ENCODE peak calls at places on chromosomes 5 and 9, in six cellular contexts. One of them, this sample, is unnamed.

GRCh38 chr5:97764700-97765099 is 581.7 kb upstream of the RIOK2 start:
- DNase-seq in stomach: no peak
- DNase-seq in K562: no peak
- DNase-seq in breast epithelium: no peak
- DNase-seq in H1: no peak
- DNase-seq in HCT116: no peak
- DNase-seq in this sample: no peak

GRCh38 chr9:18666987-18667772 is 193.2 kb downstream of the ADAMTSL1 start:
- DNase-seq in breast epithelium: no peak
- DNase-seq in HCT116: no peak
- DNase-seq in H1: no peak
- DNase-seq in stomach: no peak
- DNase-seq in K562: no peak
- DNase-seq in this sample: no peak

GRCh38 chr9:108861997-108862396 is at the start of gene ACTL7A:
- DNase-seq in stomach: no peak
- DNase-seq in H1: no peak
- DNase-seq in HCT116: no peak
- DNase-seq in breast epithelium: no peak
- DNase-seq in K562: no peak
- DNase-seq in this sample: no peak

GRCh38 chr5:94693043-94693822 is 74.8 kb downstream of the SLF1 start:
- DNase-seq in HCT116: peak
- DNase-seq in stomach: no peak
- DNase-seq in H1: no peak
- DNase-seq in breast epithelium: no peak
- DNase-seq in K562: no peak
- DNase-seq in this sample: no peak

GRCh38 chr5:66281309-66281708 is 137.2 kb downstream of the SREK1 start:
- DNase-seq in K562: no peak
- DNase-seq in H1: no peak
- DNase-seq in breast epithelium: no peak
- DNase-seq in stomach: no peak
- DNase-seq in HCT116: no peak
- DNase-seq in this sample: no peak

GRCh38 chr5:38827525-38827924 is 18.3 kb upstream of the OSMR start:
- DNase-seq in stomach: no peak
- DNase-seq in H1: no peak
- DNase-seq in HCT116: no peak
- DNase-seq in breast epithelium: no peak
- DNase-seq in K562: no peak
- DNase-seq in this sample: no peak

GRCh38 chr9:119101048-119101447 is 268.2 kb downstream of the BRINP1 start:
- DNase-seq in HCT116: no peak
- DNase-seq in stomach: no peak
- DNase-seq in H1: no peak
- DNase-seq in breast epithelium: no peak
- DNase-seq in K562: no peak
- DNase-seq in this sample: no peak

GRCh38 chr5:55668356-55668755 is 43.8 kb downstream of the SLC38A9 start:
- DNase-seq in breast epithelium: no peak
- DNase-seq in HCT116: peak
- DNase-seq in K562: no peak
- DNase-seq in H1: no peak
- DNase-seq in stomach: no peak
- DNase-seq in this sample: no peak

GRCh38 chr5:172093965-172094364 is 87.5 kb upstream of the FBXW11 start:
- DNase-seq in H1: no peak
- DNase-seq in K562: no peak
- DNase-seq in breast epithelium: no peak
- DNase-seq in HCT116: no peak
- DNase-seq in stomach: no peak
- DNase-seq in this sample: no peak

GRCh38 chr5:156103116-156103860 is 223.7 kb upstream of the SGCD start:
- DNase-seq in breast epithelium: no peak
- DNase-seq in K562: no peak
- DNase-seq in stomach: no peak
- DNase-seq in H1: no peak
- DNase-seq in HCT116: no peak
- DNase-seq in this sample: no peak

GRCh38 chr5:157137691-157138090 is 5.0 kb downstream of the MED7 start:
- DNase-seq in HCT116: no peak
- DNase-seq in K562: no peak
- DNase-seq in breast epithelium: no peak
- DNase-seq in H1: no peak
- DNase-seq in stomach: no peak
- DNase-seq in this sample: no peak

GRCh38 chr9:2494571-2494970 is 127.0 kb upstream of the VLDLR start:
- DNase-seq in stomach: no peak
- DNase-seq in H1: no peak
- DNase-seq in breast epithelium: no peak
- DNase-seq in K562: no peak
- DNase-seq in HCT116: no peak
- DNase-seq in this sample: no peak

GRCh38 chr9:129100383-129101169 is 10.0 kb downstream of the CRAT start:
- DNase-seq in K562: no peak
- DNase-seq in H1: no peak
- DNase-seq in stomach: no peak
- DNase-seq in HCT116: no peak
- DNase-seq in breast epithelium: no peak
- DNase-seq in this sample: no peak

GRCh38 chr5:135465391-135466122 is 13.4 kb upstream of the TIFAB start:
- DNase-seq in K562: no peak
- DNase-seq in stomach: no peak
- DNase-seq in HCT116: no peak
- DNase-seq in breast epithelium: no peak
- DNase-seq in H1: no peak
- DNase-seq in this sample: no peak

GRCh38 chr5:142823176-142823575 is 53.0 kb downstream of the ARHGAP26 start:
- DNase-seq in H1: no peak
- DNase-seq in HCT116: no peak
- DNase-seq in K562: no peak
- DNase-seq in stomach: no peak
- DNase-seq in breast epithelium: no peak
- DNase-seq in this sample: no peak

GRCh38 chr5:150103678-150104549 is 17.6 kb upstream of the CSF1R start:
- DNase-seq in HCT116: no peak
- DNase-seq in H1: no peak
- DNase-seq in breast epithelium: no peak
- DNase-seq in stomach: peak
- DNase-seq in K562: peak
- DNase-seq in this sample: peak

GRCh38 chr5:41193462-41194166 is 19.7 kb downstream of the C6 start:
- DNase-seq in stomach: peak
- DNase-seq in K562: no peak
- DNase-seq in HCT116: no peak
- DNase-seq in H1: no peak
- DNase-seq in breast epithelium: peak
- DNase-seq in this sample: no peak

GRCh38 chr9:16125637-16126036 is 572.8 kb downstream of the CCDC171 start:
- DNase-seq in breast epithelium: no peak
- DNase-seq in H1: no peak
- DNase-seq in HCT116: no peak
- DNase-seq in K562: no peak
- DNase-seq in stomach: no peak
- DNase-seq in this sample: no peak

GRCh38 chr5:73623929-73624404 is 2.0 kb upstream of the ARHGEF28 start:
- DNase-seq in H1: no peak
- DNase-seq in breast epithelium: no peak
- DNase-seq in HCT116: no peak
- DNase-seq in K562: no peak
- DNase-seq in stomach: peak
- DNase-seq in this sample: no peak

GRCh38 chr9:19994296-19994695 is 205.5 kb upstream of the SLC24A2 start:
- DNase-seq in HCT116: no peak
- DNase-seq in stomach: no peak
- DNase-seq in H1: no peak
- DNase-seq in breast epithelium: no peak
- DNase-seq in K562: no peak
- DNase-seq in this sample: no peak

GRCh38 chr5:131685514-131686171 is 50.6 kb upstream of the RAPGEF6 start:
- DNase-seq in K562: no peak
- DNase-seq in H1: no peak
- DNase-seq in HCT116: no peak
- DNase-seq in stomach: no peak
- DNase-seq in breast epithelium: no peak
- DNase-seq in this sample: no peak

GRCh38 chr9:75139201-75139600 is 50.9 kb downstream of the OSTF1 start:
- DNase-seq in H1: no peak
- DNase-seq in breast epithelium: no peak
- DNase-seq in K562: no peak
- DNase-seq in stomach: no peak
- DNase-seq in HCT116: no peak
- DNase-seq in this sample: no peak

GRCh38 chr9:93452710-93453046 is 703 bp downstream of the FAM120AOS start:
- DNase-seq in stomach: peak
- DNase-seq in breast epithelium: no peak
- DNase-seq in HCT116: no peak
- DNase-seq in H1: no peak
- DNase-seq in K562: no peak
- DNase-seq in this sample: no peak

GRCh38 chr5:178078197-178078995 is 34.9 kb upstream of the N4BP3 start:
- DNase-seq in stomach: peak
- DNase-seq in H1: no peak
- DNase-seq in K562: no peak
- DNase-seq in HCT116: no peak
- DNase-seq in breast epithelium: peak
- DNase-seq in this sample: no peak

GRCh38 chr5:157159209-157159751 is 6.8 kb downstream of the GARIN3 start:
- DNase-seq in stomach: no peak
- DNase-seq in K562: no peak
- DNase-seq in H1: no peak
- DNase-seq in HCT116: no peak
- DNase-seq in breast epithelium: no peak
- DNase-seq in this sample: no peak

GRCh38 chr5:104347119-104347708 is 784.6 kb upstream of the NUDT12 start:
- DNase-seq in breast epithelium: no peak
- DNase-seq in K562: no peak
- DNase-seq in stomach: no peak
- DNase-seq in H1: no peak
- DNase-seq in HCT116: peak
- DNase-seq in this sample: no peak

GRCh38 chr5:150320048-150320555 is 17.4 kb upstream of the ARSI start:
- DNase-seq in stomach: peak
- DNase-seq in K562: no peak
- DNase-seq in H1: no peak
- DNase-seq in breast epithelium: peak
- DNase-seq in HCT116: no peak
- DNase-seq in this sample: no peak

DNA sequence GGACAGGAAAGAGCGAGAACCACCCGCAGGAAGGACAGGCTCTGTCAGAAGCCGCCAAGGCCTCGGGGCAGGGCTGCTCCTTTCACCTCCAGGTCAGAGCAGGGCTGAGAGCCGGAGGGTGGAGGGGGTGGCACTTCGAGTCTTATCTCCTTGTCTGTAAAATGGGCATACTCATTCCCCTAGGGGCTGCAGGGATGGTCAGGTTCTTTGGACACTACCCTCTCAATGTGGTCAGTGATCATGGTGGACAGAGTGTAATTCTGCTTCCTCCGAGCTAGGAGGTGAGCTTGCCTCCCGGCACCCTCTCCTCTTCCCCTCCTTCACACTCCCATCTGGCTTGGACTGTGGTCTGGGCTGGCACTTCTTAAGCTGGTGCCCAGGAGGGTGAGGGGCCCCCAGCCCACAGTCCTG is 39.6 kb downstream of the RGS3 start:
- DNase-seq in stomach: no peak
- DNase-seq in HCT116: no peak
- DNase-seq in K562: no peak
- DNase-seq in H1: no peak
- DNase-seq in breast epithelium: no peak
- DNase-seq in this sample: no peak
- H3K4me3 ChIP-seq in stomach: peak
- H3K4me3 ChIP-seq in HCT116: no peak
- H3K4me3 ChIP-seq in K562: no peak
- H3K4me3 ChIP-seq in H1: no peak
- H3K4me3 ChIP-seq in breast epithelium: peak
- H3K4me3 ChIP-seq in this sample: peak

GRCh38 chr5:42851441-42851840 is 39.7 kb upstream of the SELENOP start:
- DNase-seq in H1: no peak
- DNase-seq in K562: no peak
- DNase-seq in breast epithelium: no peak
- DNase-seq in HCT116: no peak
- DNase-seq in stomach: no peak
- DNase-seq in this sample: no peak
- TF ChIP-seq POLR2AphosphoS5 in H1: no peak
- TF ChIP-seq POLR2AphosphoS5 in K562: no peak
- TF ChIP-seq POLR2AphosphoS5 in breast epithelium: no peak
- TF ChIP-seq POLR2AphosphoS5 in HCT116: no peak
- TF ChIP-seq POLR2AphosphoS5 in stomach: no peak
- TF ChIP-seq POLR2AphosphoS5 in this sample: no peak

DNA sequence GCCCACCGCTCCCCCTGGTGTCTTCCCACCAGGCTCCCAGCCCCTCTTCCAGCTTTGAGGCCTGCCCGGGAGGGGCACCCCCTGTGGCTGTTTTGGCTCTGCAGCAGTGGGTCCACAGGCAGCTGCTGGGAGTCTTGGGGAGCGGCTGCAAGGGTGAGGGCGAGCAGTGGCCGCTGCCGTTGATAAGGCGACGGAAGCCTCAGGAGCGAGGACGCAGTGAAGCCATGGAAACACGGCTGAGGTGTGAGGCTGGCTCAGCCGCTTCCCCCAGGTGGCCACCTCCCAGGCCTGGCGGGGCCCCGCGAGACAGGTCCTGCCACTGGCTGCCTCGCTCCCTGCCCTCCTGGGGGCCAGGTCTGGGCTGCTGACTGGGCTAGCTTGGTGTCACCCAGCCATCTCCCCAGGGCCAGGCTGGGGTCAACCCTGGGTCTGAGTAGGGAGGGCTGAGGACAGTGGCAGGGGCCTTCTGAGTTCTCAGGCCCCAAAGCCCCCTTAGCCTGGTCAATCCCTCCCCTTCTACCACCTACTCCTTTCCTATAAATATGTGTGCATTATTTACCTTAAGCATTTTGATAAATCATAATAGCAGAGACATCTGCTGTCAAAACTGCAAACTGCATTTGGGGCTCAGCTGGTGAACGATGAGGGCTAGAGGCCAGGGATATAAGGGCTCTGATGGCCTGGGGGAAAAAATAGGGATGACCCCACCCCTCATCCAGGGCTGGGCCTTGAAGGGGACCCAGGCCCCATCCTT is 41.7 kb downstream of the CXXC5 start:
- DNase-seq in stomach: peak
- DNase-seq in H1: no peak
- DNase-seq in HCT116: no peak
- DNase-seq in K562: peak
- DNase-seq in breast epithelium: no peak
- DNase-seq in this sample: no peak
- TF ChIP-seq POLR2A in stomach: no peak
- TF ChIP-seq POLR2A in H1: no peak
- TF ChIP-seq POLR2A in HCT116: no peak
- TF ChIP-seq POLR2A in K562: no peak
- TF ChIP-seq POLR2A in breast epithelium: no peak
- TF ChIP-seq POLR2A in this sample: no peak

DNA sequence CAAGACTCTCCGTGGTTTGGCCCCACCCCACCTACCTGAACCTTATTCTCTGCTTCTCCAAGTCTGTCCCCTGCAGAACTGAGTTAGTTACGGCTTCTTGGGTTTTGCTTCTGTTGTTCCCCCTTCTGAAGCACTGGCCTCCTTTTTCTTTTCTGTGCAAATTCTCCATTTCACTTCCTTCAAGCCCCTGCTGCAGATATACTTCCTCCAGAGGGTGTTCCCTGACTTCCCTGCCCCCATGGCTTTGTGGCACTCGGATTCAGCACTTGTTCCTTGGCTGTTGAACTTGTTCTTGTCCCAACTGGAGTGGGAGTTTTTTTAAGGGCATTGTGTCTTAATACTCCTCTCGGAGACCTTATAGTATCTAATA is 2.0 kb downstream of the ZBTB34 start:
- DNase-seq in HCT116: no peak
- DNase-seq in stomach: no peak
- DNase-seq in H1: no peak
- DNase-seq in K562: no peak
- DNase-seq in breast epithelium: no peak
- DNase-seq in this sample: no peak
- H3K4me3 ChIP-seq in HCT116: peak
- H3K4me3 ChIP-seq in stomach: peak
- H3K4me3 ChIP-seq in H1: no peak
- H3K4me3 ChIP-seq in K562: peak
- H3K4me3 ChIP-seq in breast epithelium: peak
- H3K4me3 ChIP-seq in this sample: peak